ENCODE peak calls at places on chromosome 17, in ten cellular contexts. One of them, this sample, is unnamed.

GRCh38 chr17:73564856-73565255 is 79.4 kb downstream of the SDK2 start:
- DNase-seq in Panc1: no peak
- DNase-seq in fibroblast of villous mesenchyme: no peak
- DNase-seq in A549: no peak
- DNase-seq in heart left ventricle: no peak
- DNase-seq in H1: no peak
- DNase-seq in epithelial cell of proximal tubule: no peak
- DNase-seq in OCI-LY7: no peak
- DNase-seq in MM.1S: no peak
- DNase-seq in BJ: no peak
- DNase-seq in this sample: no peak

GRCh38 chr17:45751466-45751865 is 32.7 kb upstream of the CRHR1 start:
- DNase-seq in Panc1: no peak
- DNase-seq in fibroblast of villous mesenchyme: no peak
- DNase-seq in A549: no peak
- DNase-seq in heart left ventricle: no peak
- DNase-seq in H1: no peak
- DNase-seq in epithelial cell of proximal tubule: no peak
- DNase-seq in OCI-LY7: no peak
- DNase-seq in MM.1S: no peak
- DNase-seq in BJ: no peak
- DNase-seq in this sample: no peak

GRCh38 chr17:41624208-41625101 is at the start of gene KRT17:
- DNase-seq in Panc1: no peak
- DNase-seq in fibroblast of villous mesenchyme: peak; percentile 27
- DNase-seq in A549: no peak
- DNase-seq in heart left ventricle: no peak
- DNase-seq in H1: no peak
- DNase-seq in epithelial cell of proximal tubule: no peak
- DNase-seq in OCI-LY7: no peak
- DNase-seq in MM.1S: no peak
- DNase-seq in BJ: no peak
- DNase-seq in this sample: no peak

GRCh38 chr17:17173921-17174320 is 32.2 kb downstream of the PLD6 start:
- DNase-seq in Panc1: no peak
- DNase-seq in fibroblast of villous mesenchyme: no peak
- DNase-seq in A549: no peak
- DNase-seq in heart left ventricle: no peak
- DNase-seq in H1: no peak
- DNase-seq in epithelial cell of proximal tubule: no peak
- DNase-seq in OCI-LY7: no peak
- DNase-seq in MM.1S: no peak
- DNase-seq in BJ: no peak
- DNase-seq in this sample: no peak

GRCh38 chr17:81738801-81739393 is 26.8 kb downstream of the SLC25A10 start:
- DNase-seq in Panc1: no peak
- DNase-seq in fibroblast of villous mesenchyme: no peak
- DNase-seq in A549: no peak
- DNase-seq in heart left ventricle: no peak
- DNase-seq in H1: no peak
- DNase-seq in epithelial cell of proximal tubule: no peak
- DNase-seq in OCI-LY7: no peak
- DNase-seq in MM.1S: no peak
- DNase-seq in BJ: no peak
- DNase-seq in this sample: no peak

GRCh38 chr17:44279586-44280344 is 11.8 kb upstream of the SLC4A1 start:
- DNase-seq in Panc1: peak; percentile 8
- DNase-seq in fibroblast of villous mesenchyme: peak; percentile 98
- DNase-seq in A549: peak; percentile 51
- DNase-seq in heart left ventricle: peak; percentile 86
- DNase-seq in H1: peak; percentile 19
- DNase-seq in epithelial cell of proximal tubule: peak; percentile 48
- DNase-seq in OCI-LY7: peak; percentile 12
- DNase-seq in MM.1S: peak; percentile 92
- DNase-seq in BJ: peak; percentile 51
- DNase-seq in this sample: peak; percentile 42

GRCh38 chr17:14321980-14322776 is 21.3 kb downstream of the HS3ST3B1 start:
- DNase-seq in Panc1: no peak
- DNase-seq in fibroblast of villous mesenchyme: no peak
- DNase-seq in A549: no peak
- DNase-seq in heart left ventricle: no peak
- DNase-seq in H1: no peak
- DNase-seq in epithelial cell of proximal tubule: no peak
- DNase-seq in OCI-LY7: no peak
- DNase-seq in MM.1S: no peak
- DNase-seq in BJ: no peak
- DNase-seq in this sample: no peak

GRCh38 chr17:7987112-7987893 is 15.1 kb upstream of the GUCY2D start:
- DNase-seq in Panc1: no peak
- DNase-seq in fibroblast of villous mesenchyme: no peak
- DNase-seq in A549: no peak
- DNase-seq in heart left ventricle: no peak
- DNase-seq in H1: no peak
- DNase-seq in epithelial cell of proximal tubule: no peak
- DNase-seq in OCI-LY7: no peak
- DNase-seq in MM.1S: no peak
- DNase-seq in BJ: no peak
- DNase-seq in this sample: no peak

GRCh38 chr17:59907467-59907866 is 14.5 kb downstream of the RPS6KB1 start:
- DNase-seq in Panc1: no peak
- DNase-seq in fibroblast of villous mesenchyme: no peak
- DNase-seq in A549: no peak
- DNase-seq in heart left ventricle: no peak
- DNase-seq in H1: no peak
- DNase-seq in epithelial cell of proximal tubule: no peak
- DNase-seq in OCI-LY7: no peak
- DNase-seq in MM.1S: no peak
- DNase-seq in BJ: no peak
- DNase-seq in this sample: no peak

GRCh38 chr17:7589204-7589868 is 558 bp downstream of the SOX15 start:
- DNase-seq in Panc1: no peak
- DNase-seq in fibroblast of villous mesenchyme: peak; percentile 83
- DNase-seq in A549: peak; percentile 72
- DNase-seq in heart left ventricle: peak; percentile 80
- DNase-seq in H1: no peak
- DNase-seq in epithelial cell of proximal tubule: no peak
- DNase-seq in OCI-LY7: peak; percentile 69
- DNase-seq in MM.1S: no peak
- DNase-seq in BJ: no peak
- DNase-seq in this sample: peak; percentile 64

GRCh38 chr17:56262854-56263253 is 109.6 kb downstream of the ANKFN1 start:
- DNase-seq in Panc1: no peak
- DNase-seq in fibroblast of villous mesenchyme: no peak
- DNase-seq in A549: no peak
- DNase-seq in heart left ventricle: no peak
- DNase-seq in H1: no peak
- DNase-seq in epithelial cell of proximal tubule: no peak
- DNase-seq in OCI-LY7: no peak
- DNase-seq in MM.1S: no peak
- DNase-seq in BJ: no peak
- DNase-seq in this sample: no peak

GRCh38 chr17:69175812-69176517 is 34.3 kb upstream of the ABCA6 start:
- DNase-seq in Panc1: no peak
- DNase-seq in fibroblast of villous mesenchyme: peak; percentile 85
- DNase-seq in A549: peak; percentile 88
- DNase-seq in heart left ventricle: no peak
- DNase-seq in H1: no peak
- DNase-seq in epithelial cell of proximal tubule: peak; percentile 47
- DNase-seq in OCI-LY7: no peak
- DNase-seq in MM.1S: no peak
- DNase-seq in BJ: peak; percentile 14
- DNase-seq in this sample: peak; percentile 8

GRCh38 chr17:75808905-75809621 is 24.5 kb downstream of the UNK start:
- DNase-seq in Panc1: no peak
- DNase-seq in fibroblast of villous mesenchyme: peak; percentile 78
- DNase-seq in A549: no peak
- DNase-seq in heart left ventricle: peak; percentile 77
- DNase-seq in H1: no peak
- DNase-seq in epithelial cell of proximal tubule: peak; percentile 15
- DNase-seq in OCI-LY7: no peak
- DNase-seq in MM.1S: no peak
- DNase-seq in BJ: no peak
- DNase-seq in this sample: peak; percentile 89

GRCh38 chr17:4771519-4772234 is at the start of gene TM4SF5:
- DNase-seq in Panc1: no peak
- DNase-seq in fibroblast of villous mesenchyme: no peak
- DNase-seq in A549: peak; percentile 60
- DNase-seq in heart left ventricle: no peak
- DNase-seq in H1: no peak
- DNase-seq in epithelial cell of proximal tubule: no peak
- DNase-seq in OCI-LY7: no peak
- DNase-seq in MM.1S: no peak
- DNase-seq in BJ: no peak
- DNase-seq in this sample: no peak

GRCh38 chr17:63930951-63931575 is 1.1 kb downstream of the CD79B start:
- DNase-seq in Panc1: no peak
- DNase-seq in fibroblast of villous mesenchyme: no peak
- DNase-seq in A549: no peak
- DNase-seq in heart left ventricle: peak; percentile 82
- DNase-seq in H1: no peak
- DNase-seq in epithelial cell of proximal tubule: no peak
- DNase-seq in OCI-LY7: peak; percentile 83
- DNase-seq in MM.1S: peak; percentile 31
- DNase-seq in BJ: no peak
- DNase-seq in this sample: no peak

GRCh38 chr17:74972107-74972972 is at the start of gene HID1:
- DNase-seq in Panc1: no peak
- DNase-seq in fibroblast of villous mesenchyme: no peak
- DNase-seq in A549: peak; percentile 56
- DNase-seq in heart left ventricle: peak; percentile 70
- DNase-seq in H1: no peak
- DNase-seq in epithelial cell of proximal tubule: no peak
- DNase-seq in OCI-LY7: peak; percentile 72
- DNase-seq in MM.1S: peak; percentile 71
- DNase-seq in BJ: no peak
- DNase-seq in this sample: no peak

GRCh38 chr17:29620271-29620670 is 2.4 kb downstream of the CORO6 start:
- DNase-seq in Panc1: no peak
- DNase-seq in fibroblast of villous mesenchyme: peak; percentile 29
- DNase-seq in A549: peak; percentile 57
- DNase-seq in heart left ventricle: no peak
- DNase-seq in H1: no peak
- DNase-seq in epithelial cell of proximal tubule: no peak
- DNase-seq in OCI-LY7: no peak
- DNase-seq in MM.1S: no peak
- DNase-seq in BJ: no peak
- DNase-seq in this sample: no peak
- H3K4me3 ChIP-seq in Panc1: no peak overlapping the region
- H3K4me3 ChIP-seq in fibroblast of villous mesenchyme: no peak overlapping the region
- H3K4me3 ChIP-seq in A549: no peak overlapping the region
- H3K4me3 ChIP-seq in heart left ventricle: no peak overlapping the region
- H3K4me3 ChIP-seq in H1: no peak overlapping the region
- H3K4me3 ChIP-seq in epithelial cell of proximal tubule: no peak overlapping the region
- H3K4me3 ChIP-seq in OCI-LY7: no peak overlapping the region
- H3K4me3 ChIP-seq in MM.1S: no peak overlapping the region
- H3K4me3 ChIP-seq in BJ: no peak overlapping the region
- H3K4me3 ChIP-seq in this sample: no peak overlapping the region

GRCh38 chr17:31266042-31266441 is 31.0 kb downstream of the OMG start:
- DNase-seq in Panc1: no peak
- DNase-seq in fibroblast of villous mesenchyme: no peak
- DNase-seq in A549: peak; percentile 25
- DNase-seq in heart left ventricle: no peak
- DNase-seq in H1: no peak
- DNase-seq in epithelial cell of proximal tubule: no peak
- DNase-seq in OCI-LY7: peak; percentile 21
- DNase-seq in MM.1S: no peak
- DNase-seq in BJ: no peak
- DNase-seq in this sample: no peak
- TF ChIP-seq CTCF in Panc1: peak; percentile 38
- TF ChIP-seq CTCF in fibroblast of villous mesenchyme: peak; percentile 32
- TF ChIP-seq CTCF in A549: peak; percentile 37
- TF ChIP-seq CTCF in heart left ventricle: no peak
- TF ChIP-seq CTCF in H1: no peak
- TF ChIP-seq CTCF in epithelial cell of proximal tubule: peak; percentile 50
- TF ChIP-seq CTCF in OCI-LY7: peak; percentile 75
- TF ChIP-seq CTCF in MM.1S: peak; percentile 31
- TF ChIP-seq CTCF in BJ: peak; percentile 10
- TF ChIP-seq CTCF in this sample: peak; percentile 35

GRCh38 chr17:49224198-49224996 is 6.2 kb downstream of the PHOSPHO1 start:
- DNase-seq in Panc1: no peak
- DNase-seq in fibroblast of villous mesenchyme: no peak
- DNase-seq in A549: no peak
- DNase-seq in heart left ventricle: peak; percentile 40
- DNase-seq in H1: no peak
- DNase-seq in epithelial cell of proximal tubule: no peak
- DNase-seq in OCI-LY7: peak; percentile 49
- DNase-seq in MM.1S: peak; percentile 9
- DNase-seq in BJ: no peak
- DNase-seq in this sample: no peak
- H3K4me3 ChIP-seq in Panc1: no peak overlapping the region
- H3K4me3 ChIP-seq in fibroblast of villous mesenchyme: no peak overlapping the region
- H3K4me3 ChIP-seq in A549: no peak overlapping the region
- H3K4me3 ChIP-seq in heart left ventricle: peak overlapping the region; percentile 36
- H3K4me3 ChIP-seq in H1: peak overlapping the region; percentile 63
- H3K4me3 ChIP-seq in epithelial cell of proximal tubule: no peak overlapping the region
- H3K4me3 ChIP-seq in OCI-LY7: peak overlapping the region; percentile 35
- H3K4me3 ChIP-seq in MM.1S: peak overlapping the region; percentile 64
- H3K4me3 ChIP-seq in BJ: no peak overlapping the region
- H3K4me3 ChIP-seq in this sample: no peak overlapping the region

GRCh38 chr17:47076171-47076570 is 97.1 kb upstream of the RPRML start:
- DNase-seq in Panc1: no peak
- DNase-seq in fibroblast of villous mesenchyme: peak; percentile 17
- DNase-seq in A549: no peak
- DNase-seq in heart left ventricle: no peak
- DNase-seq in H1: no peak
- DNase-seq in epithelial cell of proximal tubule: no peak
- DNase-seq in OCI-LY7: no peak
- DNase-seq in MM.1S: no peak
- DNase-seq in BJ: no peak
- DNase-seq in this sample: no peak

GRCh38 chr17:47072881-47073280 is 93.8 kb upstream of the RPRML start:
- DNase-seq in Panc1: no peak
- DNase-seq in fibroblast of villous mesenchyme: peak; percentile 61
- DNase-seq in A549: no peak
- DNase-seq in heart left ventricle: no peak
- DNase-seq in H1: no peak
- DNase-seq in epithelial cell of proximal tubule: no peak
- DNase-seq in OCI-LY7: no peak
- DNase-seq in MM.1S: no peak
- DNase-seq in BJ: peak; percentile 47
- DNase-seq in this sample: peak; percentile 62

GRCh38 chr17:47077576-47077975 is 98.5 kb upstream of the RPRML start:
- DNase-seq in Panc1: no peak
- DNase-seq in fibroblast of villous mesenchyme: peak; percentile 22
- DNase-seq in A549: no peak
- DNase-seq in heart left ventricle: no peak
- DNase-seq in H1: no peak
- DNase-seq in epithelial cell of proximal tubule: no peak
- DNase-seq in OCI-LY7: no peak
- DNase-seq in MM.1S: no peak
- DNase-seq in BJ: no peak
- DNase-seq in this sample: no peak

DNA sequence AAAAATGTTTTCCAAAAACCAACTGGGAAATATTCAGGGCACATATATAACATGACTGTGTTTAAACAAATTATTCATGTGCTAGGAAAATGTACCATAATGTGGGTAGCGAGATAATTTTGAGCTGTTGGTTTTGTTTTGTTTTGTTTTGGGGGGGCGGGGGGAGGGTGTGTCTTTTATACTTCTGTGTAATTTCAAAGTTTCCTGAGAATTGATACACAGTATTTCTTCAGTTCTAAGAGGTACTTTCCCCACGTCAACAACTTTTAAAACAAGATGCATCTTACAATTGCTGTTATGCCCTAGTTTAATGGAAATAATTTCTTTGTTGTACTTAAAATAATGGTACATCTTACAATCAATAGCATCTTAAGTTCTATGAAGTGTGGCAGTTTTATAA is 99.7 kb upstream of the RPRML start:
- DNase-seq in Panc1: no peak
- DNase-seq in fibroblast of villous mesenchyme: no peak
- DNase-seq in A549: no peak
- DNase-seq in heart left ventricle: no peak
- DNase-seq in H1: no peak
- DNase-seq in epithelial cell of proximal tubule: no peak
- DNase-seq in OCI-LY7: no peak
- DNase-seq in MM.1S: no peak
- DNase-seq in BJ: no peak
- DNase-seq in this sample: no peak
- TF ChIP-seq CTCF in Panc1: no peak
- TF ChIP-seq CTCF in fibroblast of villous mesenchyme: no peak
- TF ChIP-seq CTCF in A549: no peak
- TF ChIP-seq CTCF in heart left ventricle: no peak
- TF ChIP-seq CTCF in H1: no peak
- TF ChIP-seq CTCF in epithelial cell of proximal tubule: no peak
- TF ChIP-seq CTCF in OCI-LY7: no peak
- TF ChIP-seq CTCF in MM.1S: no peak
- TF ChIP-seq CTCF in BJ: no peak
- TF ChIP-seq CTCF in this sample: no peak